ENCODE peak calls at places on chromosomes 3 and 15, in five cellular contexts. One of them, this sample, is unnamed.

GRCh38 chr3:121749276-121750086 is at the start of gene GOLGB1:
- ATAC-seq in naive B cell: peak; percentile 89
- ATAC-seq in activated CD8-positive, alpha-beta T cell treated with anti-CD3 and anti-CD28 coated beads for 36 hours: peak; percentile 96
- ATAC-seq in left cardiac atrium: peak; percentile 98
- ATAC-seq in activated CD4-positive, CD25-positive, alpha-beta regulatory T cell treated with anti-CD3 and anti-CD28 coated beads, Interleukin-2, amount 50 U/mL, for 24 hours: peak; percentile 98
- ATAC-seq in this sample: peak; percentile 98

GRCh38 chr3:159668461-159668860 is 320.2 kb upstream of the IL12A start:
- ATAC-seq in left cardiac atrium: no peak
- ATAC-seq in activated CD8-positive, alpha-beta T cell treated with anti-CD3 and anti-CD28 coated beads for 36 hours: no peak
- ATAC-seq in naive B cell: no peak
- ATAC-seq in activated CD4-positive, CD25-positive, alpha-beta regulatory T cell treated with anti-CD3 and anti-CD28 coated beads, Interleukin-2, amount 50 U/mL, for 24 hours: no peak
- ATAC-seq in this sample: no peak

GRCh38 chr3:166471074-166471753 is 634.0 kb upstream of the BCHE start:
- ATAC-seq in activated CD8-positive, alpha-beta T cell treated with anti-CD3 and anti-CD28 coated beads for 36 hours: no peak
- ATAC-seq in activated CD4-positive, CD25-positive, alpha-beta regulatory T cell treated with anti-CD3 and anti-CD28 coated beads, Interleukin-2, amount 50 U/mL, for 24 hours: no peak
- ATAC-seq in naive B cell: no peak
- ATAC-seq in left cardiac atrium: no peak
- ATAC-seq in this sample: no peak

GRCh38 chr15:90834626-90835025 is 33.8 kb upstream of the FURIN start:
- ATAC-seq in left cardiac atrium: no peak
- ATAC-seq in activated CD8-positive, alpha-beta T cell treated with anti-CD3 and anti-CD28 coated beads for 36 hours: no peak
- ATAC-seq in activated CD4-positive, CD25-positive, alpha-beta regulatory T cell treated with anti-CD3 and anti-CD28 coated beads, Interleukin-2, amount 50 U/mL, for 24 hours: no peak
- ATAC-seq in naive B cell: no peak
- ATAC-seq in this sample: no peak

GRCh38 chr15:57506422-57506821 is 85.3 kb upstream of the MYZAP start:
- ATAC-seq in activated CD4-positive, CD25-positive, alpha-beta regulatory T cell treated with anti-CD3 and anti-CD28 coated beads, Interleukin-2, amount 50 U/mL, for 24 hours: no peak
- ATAC-seq in left cardiac atrium: no peak
- ATAC-seq in naive B cell: no peak
- ATAC-seq in activated CD8-positive, alpha-beta T cell treated with anti-CD3 and anti-CD28 coated beads for 36 hours: no peak
- ATAC-seq in this sample: no peak

GRCh38 chr15:43948691-43949325 is 122.0 kb downstream of the WDR76 start:
- ATAC-seq in left cardiac atrium: no peak
- ATAC-seq in activated CD4-positive, CD25-positive, alpha-beta regulatory T cell treated with anti-CD3 and anti-CD28 coated beads, Interleukin-2, amount 50 U/mL, for 24 hours: peak; percentile 80
- ATAC-seq in activated CD8-positive, alpha-beta T cell treated with anti-CD3 and anti-CD28 coated beads for 36 hours: peak; percentile 91
- ATAC-seq in naive B cell: no peak
- ATAC-seq in this sample: no peak

GRCh38 chr3:169323580-169324453 is 339.7 kb downstream of the MECOM start:
- ATAC-seq in activated CD8-positive, alpha-beta T cell treated with anti-CD3 and anti-CD28 coated beads for 36 hours: no peak
- ATAC-seq in left cardiac atrium: peak; percentile 70
- ATAC-seq in activated CD4-positive, CD25-positive, alpha-beta regulatory T cell treated with anti-CD3 and anti-CD28 coated beads, Interleukin-2, amount 50 U/mL, for 24 hours: no peak
- ATAC-seq in naive B cell: peak; percentile 32
- ATAC-seq in this sample: peak; percentile 78

GRCh38 chr3:23263796-23264195 is 60.7 kb downstream of the UBE2E2 start:
- ATAC-seq in activated CD8-positive, alpha-beta T cell treated with anti-CD3 and anti-CD28 coated beads for 36 hours: no peak
- ATAC-seq in naive B cell: no peak
- ATAC-seq in left cardiac atrium: no peak
- ATAC-seq in activated CD4-positive, CD25-positive, alpha-beta regulatory T cell treated with anti-CD3 and anti-CD28 coated beads, Interleukin-2, amount 50 U/mL, for 24 hours: no peak
- ATAC-seq in this sample: no peak

GRCh38 chr15:90099072-90099867 is 3.0 kb downstream of the IDH2 start:
- ATAC-seq in activated CD4-positive, CD25-positive, alpha-beta regulatory T cell treated with anti-CD3 and anti-CD28 coated beads, Interleukin-2, amount 50 U/mL, for 24 hours: no peak
- ATAC-seq in left cardiac atrium: no peak
- ATAC-seq in activated CD8-positive, alpha-beta T cell treated with anti-CD3 and anti-CD28 coated beads for 36 hours: peak; percentile 24
- ATAC-seq in naive B cell: no peak
- ATAC-seq in this sample: no peak

GRCh38 chr3:188153949-188154757 is at the start of gene LPP:
- ATAC-seq in activated CD8-positive, alpha-beta T cell treated with anti-CD3 and anti-CD28 coated beads for 36 hours: peak; percentile 83
- ATAC-seq in left cardiac atrium: peak; percentile 88
- ATAC-seq in naive B cell: peak; percentile 90
- ATAC-seq in activated CD4-positive, CD25-positive, alpha-beta regulatory T cell treated with anti-CD3 and anti-CD28 coated beads, Interleukin-2, amount 50 U/mL, for 24 hours: peak; percentile 80
- ATAC-seq in this sample: peak; percentile 83

GRCh38 chr3:65548848-65549625 is 489.7 kb downstream of the MAGI1 start:
- ATAC-seq in left cardiac atrium: peak; percentile 93
- ATAC-seq in activated CD4-positive, CD25-positive, alpha-beta regulatory T cell treated with anti-CD3 and anti-CD28 coated beads, Interleukin-2, amount 50 U/mL, for 24 hours: no peak
- ATAC-seq in naive B cell: no peak
- ATAC-seq in activated CD8-positive, alpha-beta T cell treated with anti-CD3 and anti-CD28 coated beads for 36 hours: no peak
- ATAC-seq in this sample: peak; percentile 85

GRCh38 chr3:9828801-9829755 is 14.7 kb downstream of the RPUSD3 start:
- ATAC-seq in left cardiac atrium: no peak
- ATAC-seq in activated CD4-positive, CD25-positive, alpha-beta regulatory T cell treated with anti-CD3 and anti-CD28 coated beads, Interleukin-2, amount 50 U/mL, for 24 hours: no peak
- ATAC-seq in activated CD8-positive, alpha-beta T cell treated with anti-CD3 and anti-CD28 coated beads for 36 hours: no peak
- ATAC-seq in naive B cell: no peak
- ATAC-seq in this sample: no peak

GRCh38 chr3:193894121-193894863 is 241.7 kb upstream of the HES1 start:
- ATAC-seq in activated CD8-positive, alpha-beta T cell treated with anti-CD3 and anti-CD28 coated beads for 36 hours: no peak
- ATAC-seq in activated CD4-positive, CD25-positive, alpha-beta regulatory T cell treated with anti-CD3 and anti-CD28 coated beads, Interleukin-2, amount 50 U/mL, for 24 hours: no peak
- ATAC-seq in left cardiac atrium: no peak
- ATAC-seq in naive B cell: peak; percentile 57
- ATAC-seq in this sample: peak; percentile 47

GRCh38 chr3:41117398-41117870 is 81.9 kb upstream of the CTNNB1 start:
- ATAC-seq in activated CD4-positive, CD25-positive, alpha-beta regulatory T cell treated with anti-CD3 and anti-CD28 coated beads, Interleukin-2, amount 50 U/mL, for 24 hours: peak; percentile 91
- ATAC-seq in naive B cell: peak; percentile 76
- ATAC-seq in left cardiac atrium: peak; percentile 91
- ATAC-seq in activated CD8-positive, alpha-beta T cell treated with anti-CD3 and anti-CD28 coated beads for 36 hours: peak; percentile 94
- ATAC-seq in this sample: peak; percentile 88

GRCh38 chr3:38968891-38969290 is 82.9 kb downstream of the SCN11A start:
- ATAC-seq in activated CD8-positive, alpha-beta T cell treated with anti-CD3 and anti-CD28 coated beads for 36 hours: no peak
- ATAC-seq in left cardiac atrium: no peak
- ATAC-seq in naive B cell: no peak
- ATAC-seq in activated CD4-positive, CD25-positive, alpha-beta regulatory T cell treated with anti-CD3 and anti-CD28 coated beads, Interleukin-2, amount 50 U/mL, for 24 hours: no peak
- ATAC-seq in this sample: no peak

GRCh38 chr3:30551266-30551665 is 55.1 kb upstream of the TGFBR2 start:
- ATAC-seq in activated CD8-positive, alpha-beta T cell treated with anti-CD3 and anti-CD28 coated beads for 36 hours: no peak
- ATAC-seq in left cardiac atrium: no peak
- ATAC-seq in activated CD4-positive, CD25-positive, alpha-beta regulatory T cell treated with anti-CD3 and anti-CD28 coated beads, Interleukin-2, amount 50 U/mL, for 24 hours: no peak
- ATAC-seq in naive B cell: peak; percentile 76
- ATAC-seq in this sample: no peak

GRCh38 chr15:31327674-31328424 is 1.2 kb downstream of the KLF13 start:
- ATAC-seq in naive B cell: peak; percentile 19
- ATAC-seq in activated CD8-positive, alpha-beta T cell treated with anti-CD3 and anti-CD28 coated beads for 36 hours: no peak
- ATAC-seq in activated CD4-positive, CD25-positive, alpha-beta regulatory T cell treated with anti-CD3 and anti-CD28 coated beads, Interleukin-2, amount 50 U/mL, for 24 hours: no peak
- ATAC-seq in left cardiac atrium: peak; percentile 21
- ATAC-seq in this sample: peak; percentile 5

This sample was measured in gastroesophageal sphincter.